ENCODE peak calls at places on chromosomes 13 and 19, in seven cellular contexts. One of them, this sample, is unnamed.

GRCh38 chr19:16496613-16496983 is 404 bp downstream of the C19orf44 start:
- DNase-seq in endothelial cell: no peak
- DNase-seq in activated CD8-positive, alpha-beta memory T cell treated with anti-CD3 and anti-CD28 coated beads for 4 hours: no peak
- DNase-seq in heart right ventricle: peak; percentile 37
- DNase-seq in AG10803: peak; percentile 59
- DNase-seq in left ventricle myocardium superior: peak; percentile 54
- DNase-seq in immature natural killer cell: no peak
- DNase-seq in this sample: peak; percentile 30

GRCh38 chr13:91399189-91400093 is 1.0 kb downstream of the GPC5 start:
- DNase-seq in left ventricle myocardium superior: peak; percentile 23
- DNase-seq in heart right ventricle: no peak
- DNase-seq in immature natural killer cell: no peak
- DNase-seq in endothelial cell: no peak
- DNase-seq in activated CD8-positive, alpha-beta memory T cell treated with anti-CD3 and anti-CD28 coated beads for 4 hours: no peak
- DNase-seq in AG10803: no peak
- DNase-seq in this sample: no peak

GRCh38 chr19:10870501-10870954 is 825 bp upstream of the CARM1 start:
- DNase-seq in immature natural killer cell: no peak
- DNase-seq in AG10803: no peak
- DNase-seq in endothelial cell: no peak
- DNase-seq in left ventricle myocardium superior: no peak
- DNase-seq in activated CD8-positive, alpha-beta memory T cell treated with anti-CD3 and anti-CD28 coated beads for 4 hours: no peak
- DNase-seq in heart right ventricle: no peak
- DNase-seq in this sample: no peak

GRCh38 chr19:17602217-17602616 is 46.8 kb downstream of the COLGALT1 start:
- DNase-seq in AG10803: no peak
- DNase-seq in immature natural killer cell: no peak
- DNase-seq in activated CD8-positive, alpha-beta memory T cell treated with anti-CD3 and anti-CD28 coated beads for 4 hours: no peak
- DNase-seq in heart right ventricle: no peak
- DNase-seq in endothelial cell: no peak
- DNase-seq in left ventricle myocardium superior: no peak
- DNase-seq in this sample: no peak

GRCh38 chr19:39823693-39824092 is 10.3 kb downstream of the DYRK1B start:
- DNase-seq in immature natural killer cell: no peak
- DNase-seq in activated CD8-positive, alpha-beta memory T cell treated with anti-CD3 and anti-CD28 coated beads for 4 hours: no peak
- DNase-seq in endothelial cell: no peak
- DNase-seq in AG10803: no peak
- DNase-seq in heart right ventricle: no peak
- DNase-seq in left ventricle myocardium superior: no peak
- DNase-seq in this sample: no peak

GRCh38 chr19:53879145-53880037 is 2.6 kb upstream of the PRKCG start:
- DNase-seq in heart right ventricle: peak; percentile 95
- DNase-seq in immature natural killer cell: peak; percentile 69
- DNase-seq in endothelial cell: peak; percentile 100
- DNase-seq in activated CD8-positive, alpha-beta memory T cell treated with anti-CD3 and anti-CD28 coated beads for 4 hours: peak; percentile 66
- DNase-seq in left ventricle myocardium superior: peak; percentile 97
- DNase-seq in AG10803: peak; percentile 80
- DNase-seq in this sample: peak; percentile 94

GRCh38 chr13:64793131-64793530 is 2437.0 kb downstream of the PCDH9 start:
- DNase-seq in endothelial cell: no peak
- DNase-seq in activated CD8-positive, alpha-beta memory T cell treated with anti-CD3 and anti-CD28 coated beads for 4 hours: no peak
- DNase-seq in immature natural killer cell: no peak
- DNase-seq in left ventricle myocardium superior: no peak
- DNase-seq in heart right ventricle: no peak
- DNase-seq in AG10803: no peak
- DNase-seq in this sample: no peak

GRCh38 chr19:10246511-10246910 is 5.5 kb upstream of the MRPL4 start:
- DNase-seq in activated CD8-positive, alpha-beta memory T cell treated with anti-CD3 and anti-CD28 coated beads for 4 hours: no peak
- DNase-seq in endothelial cell: no peak
- DNase-seq in heart right ventricle: no peak
- DNase-seq in immature natural killer cell: no peak
- DNase-seq in left ventricle myocardium superior: no peak
- DNase-seq in AG10803: no peak
- DNase-seq in this sample: no peak

GRCh38 chr19:11480927-11481776 is at the start of gene ELAVL3:
- DNase-seq in left ventricle myocardium superior: no peak
- DNase-seq in heart right ventricle: no peak
- DNase-seq in AG10803: no peak
- DNase-seq in activated CD8-positive, alpha-beta memory T cell treated with anti-CD3 and anti-CD28 coated beads for 4 hours: no peak
- DNase-seq in immature natural killer cell: no peak
- DNase-seq in endothelial cell: no peak
- DNase-seq in this sample: no peak

GRCh38 chr19:45162464-45163143 is 1.8 kb upstream of the NKPD1 start:
- DNase-seq in immature natural killer cell: no peak
- DNase-seq in activated CD8-positive, alpha-beta memory T cell treated with anti-CD3 and anti-CD28 coated beads for 4 hours: no peak
- DNase-seq in heart right ventricle: no peak
- DNase-seq in AG10803: no peak
- DNase-seq in endothelial cell: no peak
- DNase-seq in left ventricle myocardium superior: no peak
- DNase-seq in this sample: no peak

GRCh38 chr19:17352608-17353280 is 15.4 kb downstream of the GTPBP3 start:
- DNase-seq in immature natural killer cell: no peak
- DNase-seq in AG10803: no peak
- DNase-seq in heart right ventricle: no peak
- DNase-seq in left ventricle myocardium superior: peak; percentile 38
- DNase-seq in activated CD8-positive, alpha-beta memory T cell treated with anti-CD3 and anti-CD28 coated beads for 4 hours: no peak
- DNase-seq in endothelial cell: no peak
- DNase-seq in this sample: no peak

GRCh38 chr19:58386576-58387337 is at the start of gene RPS5:
- DNase-seq in immature natural killer cell: peak; percentile 99
- DNase-seq in AG10803: peak; percentile 99
- DNase-seq in activated CD8-positive, alpha-beta memory T cell treated with anti-CD3 and anti-CD28 coated beads for 4 hours: peak; percentile 92
- DNase-seq in heart right ventricle: peak; percentile 97
- DNase-seq in left ventricle myocardium superior: peak; percentile 96
- DNase-seq in endothelial cell: peak; percentile 91
- DNase-seq in this sample: peak; percentile 93

GRCh38 chr19:13459351-13459750 is 46.9 kb downstream of the CACNA1A start:
- DNase-seq in heart right ventricle: no peak
- DNase-seq in AG10803: no peak
- DNase-seq in left ventricle myocardium superior: no peak
- DNase-seq in endothelial cell: no peak
- DNase-seq in immature natural killer cell: no peak
- DNase-seq in activated CD8-positive, alpha-beta memory T cell treated with anti-CD3 and anti-CD28 coated beads for 4 hours: no peak
- DNase-seq in this sample: no peak

GRCh38 chr13:28117689-28118377 is 17.5 kb upstream of the FLT3 start:
- DNase-seq in activated CD8-positive, alpha-beta memory T cell treated with anti-CD3 and anti-CD28 coated beads for 4 hours: no peak
- DNase-seq in immature natural killer cell: no peak
- DNase-seq in AG10803: no peak
- DNase-seq in heart right ventricle: peak; percentile 56
- DNase-seq in endothelial cell: no peak
- DNase-seq in left ventricle myocardium superior: peak; percentile 82
- DNase-seq in this sample: peak; percentile 69

GRCh38 chr13:46663644-46664043 is 110.7 kb downstream of the LRCH1 start:
- DNase-seq in endothelial cell: no peak
- DNase-seq in immature natural killer cell: no peak
- DNase-seq in left ventricle myocardium superior: no peak
- DNase-seq in AG10803: no peak
- DNase-seq in activated CD8-positive, alpha-beta memory T cell treated with anti-CD3 and anti-CD28 coated beads for 4 hours: no peak
- DNase-seq in heart right ventricle: no peak
- DNase-seq in this sample: no peak

GRCh38 chr13:90008707-90009149 is 1338.8 kb upstream of the MIR17HG start:
- DNase-seq in activated CD8-positive, alpha-beta memory T cell treated with anti-CD3 and anti-CD28 coated beads for 4 hours: no peak
- DNase-seq in endothelial cell: no peak
- DNase-seq in heart right ventricle: no peak
- DNase-seq in left ventricle myocardium superior: no peak
- DNase-seq in immature natural killer cell: no peak
- DNase-seq in AG10803: no peak
- DNase-seq in this sample: no peak

GRCh38 chr13:84263354-84264069 is 381.2 kb upstream of the SLITRK1 start:
- DNase-seq in heart right ventricle: no peak
- DNase-seq in activated CD8-positive, alpha-beta memory T cell treated with anti-CD3 and anti-CD28 coated beads for 4 hours: no peak
- DNase-seq in immature natural killer cell: no peak
- DNase-seq in AG10803: no peak
- DNase-seq in left ventricle myocardium superior: no peak
- DNase-seq in endothelial cell: no peak
- DNase-seq in this sample: no peak

GRCh38 chr13:104920091-104920490 is 1615.4 kb downstream of the EFNB2 start:
- DNase-seq in AG10803: no peak
- DNase-seq in immature natural killer cell: no peak
- DNase-seq in activated CD8-positive, alpha-beta memory T cell treated with anti-CD3 and anti-CD28 coated beads for 4 hours: no peak
- DNase-seq in left ventricle myocardium superior: no peak
- DNase-seq in heart right ventricle: no peak
- DNase-seq in endothelial cell: no peak
- DNase-seq in this sample: no peak

GRCh38 chr13:26228080-26228479 is 6.0 kb upstream of the RNF6 start:
- DNase-seq in immature natural killer cell: no peak
- DNase-seq in endothelial cell: no peak
- DNase-seq in heart right ventricle: no peak
- DNase-seq in AG10803: no peak
- DNase-seq in activated CD8-positive, alpha-beta memory T cell treated with anti-CD3 and anti-CD28 coated beads for 4 hours: no peak
- DNase-seq in left ventricle myocardium superior: no peak
- DNase-seq in this sample: no peak

GRCh38 chr19:3315676-3315973 is 50.8 kb upstream of the NFIC start:
- DNase-seq in left ventricle myocardium superior: no peak
- DNase-seq in endothelial cell: no peak
- DNase-seq in AG10803: no peak
- DNase-seq in activated CD8-positive, alpha-beta memory T cell treated with anti-CD3 and anti-CD28 coated beads for 4 hours: no peak
- DNase-seq in immature natural killer cell: no peak
- DNase-seq in heart right ventricle: no peak
- DNase-seq in this sample: no peak

GRCh38 chr13:57946361-57946760 is 314.8 kb downstream of the PCDH17 start:
- DNase-seq in activated CD8-positive, alpha-beta memory T cell treated with anti-CD3 and anti-CD28 coated beads for 4 hours: no peak
- DNase-seq in left ventricle myocardium superior: no peak
- DNase-seq in AG10803: no peak
- DNase-seq in immature natural killer cell: no peak
- DNase-seq in heart right ventricle: no peak
- DNase-seq in endothelial cell: no peak
- DNase-seq in this sample: no peak

GRCh38 chr13:62706035-62706434 is 1290.4 kb upstream of the PCDH20 start:
- DNase-seq in left ventricle myocardium superior: no peak
- DNase-seq in endothelial cell: no peak
- DNase-seq in heart right ventricle: no peak
- DNase-seq in AG10803: no peak
- DNase-seq in immature natural killer cell: no peak
- DNase-seq in activated CD8-positive, alpha-beta memory T cell treated with anti-CD3 and anti-CD28 coated beads for 4 hours: no peak
- DNase-seq in this sample: no peak

GRCh38 chr19:55647732-55648656 is at the start of gene CCDC106:
- DNase-seq in left ventricle myocardium superior: peak; percentile 81
- DNase-seq in heart right ventricle: peak; percentile 79
- DNase-seq in activated CD8-positive, alpha-beta memory T cell treated with anti-CD3 and anti-CD28 coated beads for 4 hours: no peak
- DNase-seq in AG10803: peak; percentile 76
- DNase-seq in immature natural killer cell: peak; percentile 40
- DNase-seq in endothelial cell: peak; percentile 62
- DNase-seq in this sample: peak; percentile 74

GRCh38 chr13:49641810-49642291 is 13.5 kb downstream of the ARL11 start:
- DNase-seq in left ventricle myocardium superior: peak; percentile 60
- DNase-seq in AG10803: peak; percentile 86
- DNase-seq in immature natural killer cell: no peak
- DNase-seq in activated CD8-positive, alpha-beta memory T cell treated with anti-CD3 and anti-CD28 coated beads for 4 hours: no peak
- DNase-seq in endothelial cell: no peak
- DNase-seq in heart right ventricle: peak; percentile 31
- DNase-seq in this sample: peak; percentile 46

GRCh38 chr13:76882431-76882830 is 3.8 kb downstream of the KCTD12 start:
- DNase-seq in endothelial cell: no peak
- DNase-seq in immature natural killer cell: no peak
- DNase-seq in AG10803: peak; percentile 88
- DNase-seq in left ventricle myocardium superior: peak; percentile 19
- DNase-seq in heart right ventricle: no peak
- DNase-seq in activated CD8-positive, alpha-beta memory T cell treated with anti-CD3 and anti-CD28 coated beads for 4 hours: no peak
- DNase-seq in this sample: no peak

GRCh38 chr13:51298812-51299211 is 40.7 kb upstream of the SERPINE3 start:
- DNase-seq in AG10803: no peak
- DNase-seq in immature natural killer cell: no peak
- DNase-seq in left ventricle myocardium superior: no peak
- DNase-seq in activated CD8-positive, alpha-beta memory T cell treated with anti-CD3 and anti-CD28 coated beads for 4 hours: no peak
- DNase-seq in heart right ventricle: no peak
- DNase-seq in endothelial cell: no peak
- DNase-seq in this sample: no peak

GRCh38 chr19:16516923-16517610 is 20.9 kb downstream of the C19orf44 start:
- DNase-seq in endothelial cell: no peak
- DNase-seq in AG10803: no peak
- DNase-seq in activated CD8-positive, alpha-beta memory T cell treated with anti-CD3 and anti-CD28 coated beads for 4 hours: no peak
- DNase-seq in immature natural killer cell: peak; percentile 38
- DNase-seq in heart right ventricle: no peak
- DNase-seq in left ventricle myocardium superior: no peak
- DNase-seq in this sample: no peak

GRCh38 chr13:93151277-93151676 is 75.3 kb upstream of the GPC6 start:
- DNase-seq in left ventricle myocardium superior: no peak
- DNase-seq in endothelial cell: no peak
- DNase-seq in immature natural killer cell: no peak
- DNase-seq in activated CD8-positive, alpha-beta memory T cell treated with anti-CD3 and anti-CD28 coated beads for 4 hours: no peak
- DNase-seq in AG10803: peak; percentile 82
- DNase-seq in heart right ventricle: no peak
- DNase-seq in this sample: no peak

GRCh38 chr13:99702687-99703319 is 201.5 kb downstream of the TM9SF2 start:
- DNase-seq in heart right ventricle: no peak
- DNase-seq in left ventricle myocardium superior: no peak
- DNase-seq in immature natural killer cell: no peak
- DNase-seq in activated CD8-positive, alpha-beta memory T cell treated with anti-CD3 and anti-CD28 coated beads for 4 hours: no peak
- DNase-seq in AG10803: no peak
- DNase-seq in endothelial cell: no peak
- DNase-seq in this sample: no peak

GRCh38 chr13:40064723-40065122 is 409.3 kb downstream of the COG6 start:
- DNase-seq in activated CD8-positive, alpha-beta memory T cell treated with anti-CD3 and anti-CD28 coated beads for 4 hours: no peak
- DNase-seq in heart right ventricle: no peak
- DNase-seq in endothelial cell: no peak
- DNase-seq in left ventricle myocardium superior: no peak
- DNase-seq in AG10803: peak; percentile 91
- DNase-seq in immature natural killer cell: no peak
- DNase-seq in this sample: no peak

GRCh38 chr19:5621945-5622464 is 571 bp downstream of the SAFB2 start:
- DNase-seq in endothelial cell: no peak
- DNase-seq in activated CD8-positive, alpha-beta memory T cell treated with anti-CD3 and anti-CD28 coated beads for 4 hours: no peak
- DNase-seq in immature natural killer cell: no peak
- DNase-seq in left ventricle myocardium superior: no peak
- DNase-seq in AG10803: no peak
- DNase-seq in heart right ventricle: peak; percentile 34
- DNase-seq in this sample: no peak

GRCh38 chr19:46056536-46056935 is 15.7 kb upstream of the IGFL4 start:
- DNase-seq in immature natural killer cell: no peak
- DNase-seq in endothelial cell: no peak
- DNase-seq in activated CD8-positive, alpha-beta memory T cell treated with anti-CD3 and anti-CD28 coated beads for 4 hours: no peak
- DNase-seq in AG10803: no peak
- DNase-seq in left ventricle myocardium superior: no peak
- DNase-seq in heart right ventricle: no peak
- DNase-seq in this sample: no peak

GRCh38 chr19:11849264-11849615 is 714 bp downstream of the ZNF439 start:
- DNase-seq in heart right ventricle: no peak
- DNase-seq in left ventricle myocardium superior: no peak
- DNase-seq in activated CD8-positive, alpha-beta memory T cell treated with anti-CD3 and anti-CD28 coated beads for 4 hours: no peak
- DNase-seq in AG10803: peak; percentile 1
- DNase-seq in immature natural killer cell: no peak
- DNase-seq in endothelial cell: no peak
- DNase-seq in this sample: no peak

This sample was measured in left ventricle myocardium inferior.